ENCODE peak calls at places on chromosomes 11 and 22, in nine cellular contexts. Q is mesendoderm; X is Caco-2; L is ELR; D is stimulated activated CD4-positive, alpha-beta T cell treated with anti-CD3 and anti-CD28 coated beads, TNF-alpha, amount 100 ng/mL, for 4 hours; B is HTR-8/SVneo; C is MG63; W is A549; R is brain microvascular endothelial cell. A is an unnamed sample.

GRCh38 chr11:82315093-82315492 is 418.6 kb downstream of the FAM181B start:
- DNase-seq in W (no peak), B (no peak), X (peak; percentile 68), Q (peak; percentile 72), L (no peak), R (no peak), D (no peak), C (peak; percentile 3), A (no peak)

GRCh38 chr11:7351228-7351627 is 99.5 kb downstream of the SYT9 start:
- DNase-seq in W (no peak), L (no peak), X (no peak), B (no peak), R (no peak), D (no peak), Q (no peak), C (no peak), A (no peak)

GRCh38 chr22:49294656-49295464 is 532.8 kb downstream of the BRD1 start:
- DNase-seq in C (no peak), B (no peak), L (no peak), W (no peak), Q (no peak), X (no peak), D (no peak), R (no peak), A (no peak)

GRCh38 chr11:2561283-2562180 is 116.7 kb downstream of the KCNQ1 start:
- DNase-seq in L (no peak), B (no peak), C (no peak), D (no peak), Q (no peak), W (no peak), R (no peak), X (peak; percentile 29), A (no peak)

GRCh38 chr11:128184981-128185380 is 402.4 kb downstream of the ETS1 start:
- DNase-seq in W (no peak), D (no peak), L (no peak), C (no peak), Q (no peak), B (no peak), X (no peak), R (no peak), A (no peak)

GRCh38 chr11:73187854-73188253 is 30.2 kb upstream of the P2RY2 start:
- DNase-seq in W (no peak), Q (peak; percentile 68), X (no peak), D (no peak), R (no peak), B (no peak), C (no peak), L (no peak), A (no peak)

GRCh38 chr11:2777396-2777795 is 77.6 kb upstream of the KCNQ1OT1 start:
- DNase-seq in Q (peak; percentile 29), D (no peak), W (peak; percentile 65), L (peak; percentile 48), X (peak; percentile 31), C (no peak), B (peak; percentile 58), R (no peak), A (peak; percentile 72)

GRCh38 chr22:46267431-46268279 is at the start of gene TTC38:
- DNase-seq in C (peak; percentile 87), Q (peak; percentile 77), D (peak; percentile 16), X (peak; percentile 90), L (peak; percentile 86), R (peak; percentile 66), W (peak; percentile 87), B (peak; percentile 94), A (peak; percentile 89)

GRCh38 chr22:50671641-50672040 is 982 bp upstream of the SHANK3 start:
- DNase-seq in Q (no peak), B (no peak), D (no peak), C (peak; percentile 52), X (no peak), R (peak; percentile 31), W (no peak), L (no peak), A (no peak)

GRCh38 chr11:129928923-129929692 is 33.7 kb upstream of the NFRKB start:
- DNase-seq in L (no peak), X (no peak), R (no peak), C (no peak), Q (no peak), D (no peak), B (no peak), W (no peak), A (no peak)

GRCh38 chr11:2446590-2447252 is 1.9 kb downstream of the KCNQ1 start:
- DNase-seq in C (no peak), X (no peak), R (no peak), L (no peak), W (no peak), Q (no peak), D (no peak), B (no peak), A (no peak)